ENCODE peak calls at places on chromosomes 2 and 18, in four cellular contexts. O, H, K and B are unnamed samples.

GRCh38 chr2:58715344-58715743 is 474.2 kb upstream of the FANCL start:
- DNase-seq in O (no peak), H (no peak), K (no peak), B (no peak)

GRCh38 chr2:236715077-236715476 is 145.5 kb downstream of the ACKR3 start:
- DNase-seq in O (no peak), H (no peak), K (no peak), B (no peak)

GRCh38 chr18:23752796-23753195 is 63.5 kb downstream of the LAMA3 start:
- DNase-seq in O (no peak), H (no peak), K (no peak), B (no peak)

GRCh38 chr2:221254281-221254680 is 317.8 kb downstream of the EPHA4 start:
- DNase-seq in O (no peak), H (no peak), K (no peak), B (no peak)

GRCh38 chr18:3485153-3486149 is 35.5 kb downstream of the TGIF1 start:
- DNase-seq in O (no peak), H (no peak), K (no peak), B (no peak)

GRCh38 chr2:160051374-160051800 is 11.0 kb downstream of the PLA2R1 start:
- DNase-seq in O (no peak), H (no peak), K (no peak), B (no peak)

GRCh38 chr2:118982039-118982438 is 40.0 kb downstream of the MARCO start:
- DNase-seq in O (no peak), H (no peak), K (no peak), B (no peak)

GRCh38 chr18:49368876-49369440 is 91.5 kb downstream of the DYM start:
- DNase-seq in O (no peak), H (peak), K (no peak), B (no peak)

GRCh38 chr2:147636888-147637270 is 207.9 kb upstream of the ACVR2A start:
- DNase-seq in O (no peak), H (no peak), K (no peak), B (no peak)

GRCh38 chr2:184272040-184272439 is 326.3 kb upstream of the ZNF804A start:
- DNase-seq in O (no peak), H (no peak), K (no peak), B (no peak)
- TF ChIP-seq TARDBP in O (no peak), H (no peak), K (no peak), B (no peak)

DNA sequence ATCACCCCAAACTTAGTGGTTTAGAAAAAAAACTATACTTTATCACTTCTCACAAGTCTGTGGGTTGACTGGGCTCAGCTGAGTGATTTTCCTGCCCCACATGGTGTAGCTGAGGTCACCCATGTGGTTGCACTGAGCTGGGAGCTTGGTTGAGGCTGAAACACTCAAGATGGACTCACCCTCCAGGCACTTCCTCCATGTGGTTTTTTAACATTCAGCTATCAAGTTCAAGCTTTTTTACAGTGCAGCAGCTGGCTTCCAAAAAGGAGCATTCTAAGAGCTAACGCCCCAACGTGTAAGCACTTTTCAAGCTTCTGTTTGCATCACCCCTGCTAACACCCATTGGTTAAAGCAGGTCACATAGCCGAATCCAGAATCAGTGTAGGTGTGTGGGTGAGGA is 105.9 kb upstream of the CREB1 start:
- DNase-seq in O (no peak), H (no peak), K (peak), B (no peak)
- TF ChIP-seq TARDBP in O (no peak), H (no peak), K (no peak), B (no peak)

GRCh38 chr2:239160226-239161143 is 240.3 kb downstream of the HDAC4 start:
- DNase-seq in O (no peak), H (no peak), K (no peak), B (no peak)
- TF ChIP-seq TARDBP in O (no peak), H (no peak), K (no peak), B (no peak)

GRCh38 chr18:29892960-29893558 is 1149.5 kb downstream of the DSC3 start:
- DNase-seq in O (no peak), H (no peak), K (no peak), B (peak)
- TF ChIP-seq TARDBP in O (no peak), H (no peak), K (no peak), B (no peak)

DNA sequence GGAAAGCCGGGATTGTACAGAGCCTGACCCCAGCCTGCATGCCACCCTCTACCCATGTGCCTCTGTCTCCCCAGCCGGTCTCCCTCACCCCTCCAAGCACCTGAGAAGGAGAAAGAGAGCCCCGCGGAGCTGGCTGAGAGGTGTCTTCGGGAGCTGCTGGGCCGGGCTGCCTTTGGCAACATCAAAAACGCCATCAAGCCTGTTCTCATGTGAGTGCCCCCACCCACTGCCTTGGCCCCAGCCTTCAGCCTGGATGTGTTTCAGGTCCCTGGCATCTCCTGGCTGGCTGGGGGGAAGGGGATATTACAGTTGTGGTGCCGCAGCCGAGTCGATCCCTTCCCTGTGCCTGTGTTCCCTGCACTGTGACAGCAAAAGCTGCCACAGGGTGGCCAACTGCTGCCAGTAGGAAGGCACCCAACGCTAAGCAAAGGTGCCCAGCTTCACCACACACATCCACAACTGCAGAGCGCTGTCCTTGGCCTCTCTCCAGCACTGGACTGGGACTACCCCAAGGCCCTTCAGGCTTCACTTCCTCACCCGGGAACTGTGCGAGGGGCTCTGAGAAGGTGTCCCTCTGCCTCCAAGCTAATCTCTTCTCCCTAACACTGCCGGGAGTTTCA is 38.4 kb downstream of the POMC start:
- DNase-seq in O (no peak), H (no peak), K (no peak), B (no peak)
- TF ChIP-seq TARDBP in O (no peak), H (no peak), K (no peak), B (no peak)

DNA sequence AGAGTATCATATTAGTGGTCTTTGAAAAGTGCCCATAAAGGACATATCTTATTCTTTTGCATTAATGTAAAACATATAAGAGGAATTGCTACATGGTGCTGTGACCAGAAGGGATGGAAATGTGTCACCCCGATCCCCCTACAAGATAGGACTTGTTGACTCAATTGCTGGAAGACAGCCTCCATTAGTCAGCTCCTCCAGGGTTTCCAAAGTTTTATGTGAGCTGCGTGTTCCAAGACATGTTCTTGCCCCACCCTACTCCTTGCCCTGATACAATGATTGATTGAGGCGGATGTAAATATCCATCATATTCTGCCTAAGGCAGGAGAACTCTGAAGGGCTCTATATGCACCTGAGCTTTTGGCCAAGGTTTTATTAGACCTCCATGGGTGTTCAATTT is 541.0 kb upstream of the ZEB2 start:
- DNase-seq in O (no peak), H (no peak), K (no peak), B (no peak)
- TF ChIP-seq TARDBP in O (no peak), H (no peak), K (no peak), B (no peak)